ENCODE peak calls at places on chromosomes 7 and 10, in eight cellular contexts. X is cardiac muscle cell, U is transverse colon, B is adipocyte, S is tibial artery, Q is H1, N is lung, W is testis. A is an unnamed sample.

GRCh38 chr10:78991187-78991586 is 77.6 kb upstream of the ZMIZ1 start:
- DNase-seq in U (no peak), X (no peak), B (no peak), W (no peak), N (no peak), S (no peak), Q (no peak), A (no peak)

GRCh38 chr7:83478601-83479000 is 170.3 kb downstream of the SEMA3E start:
- DNase-seq in B (no peak), Q (no peak), W (no peak), N (no peak), X (no peak), U (no peak), S (no peak), A (no peak)

GRCh38 chr7:100642534-100642907 is 1.2 kb upstream of the TFR2 start:
- DNase-seq in W (no peak), U (peak; percentile 58), B (no peak), S (no peak), N (no peak), X (no peak), Q (peak; percentile 88), A (no peak)

GRCh38 chr10:120600871-120601644 is 144.0 kb downstream of the PLPP4 start:
- DNase-seq in S (no peak), U (no peak), W (no peak), X (peak; percentile 42), Q (peak; percentile 63), N (no peak), B (peak; percentile 10), A (no peak)

GRCh38 chr10:43204394-43204942 is 62.4 kb downstream of the RASGEF1A start:
- DNase-seq in N (no peak), Q (no peak), U (no peak), B (no peak), W (no peak), X (no peak), S (peak; percentile 15), A (no peak)

GRCh38 chr7:157136372-157136771 is 2.4 kb upstream of the UBE3C start:
- DNase-seq in N (no peak), Q (no peak), X (no peak), W (no peak), U (no peak), S (no peak), B (peak; percentile 81), A (peak; percentile 9)

GRCh38 chr10:64261092-64261491 is 739.9 kb downstream of the REEP3 start:
- DNase-seq in Q (no peak), U (no peak), B (no peak), W (no peak), X (no peak), S (no peak), N (no peak), A (no peak)

GRCh38 chr7:66047426-66047825 is 28.2 kb upstream of the ASL start:
- DNase-seq in B (peak; percentile 67), S (no peak), Q (no peak), W (no peak), N (no peak), U (no peak), X (no peak), A (peak; percentile 92)

GRCh38 chr7:96901822-96902412 is 103.4 kb upstream of the DLX6 start:
- DNase-seq in N (no peak), U (no peak), Q (no peak), B (no peak), W (no peak), X (no peak), S (no peak), A (no peak)

GRCh38 chr10:19347592-19347991 is 299.0 kb downstream of the MALRD1 start:
- DNase-seq in U (no peak), Q (no peak), N (no peak), W (no peak), S (no peak), X (peak; percentile 31), B (peak; percentile 0), A (no peak)

GRCh38 chr7:8747338-8747737 is 313.9 kb downstream of the NXPH1 start:
- DNase-seq in W (no peak), Q (no peak), N (no peak), S (no peak), B (no peak), X (no peak), U (no peak), A (no peak)

GRCh38 chr10:119111968-119112515 is 8.1 kb downstream of the DENND10 start:
- DNase-seq in W (no peak), S (no peak), U (no peak), B (peak; percentile 50), X (no peak), N (no peak), Q (no peak), A (no peak)

GRCh38 chr10:43026039-43026973 is 50.6 kb upstream of the RET start:
- DNase-seq in B (no peak), N (peak; percentile 27), S (no peak), U (no peak), Q (peak; percentile 82), W (no peak), X (peak; percentile 30), A (no peak)

GRCh38 chr10:129078746-129079480 is 388.1 kb upstream of the MGMT start:
- DNase-seq in X (no peak), S (no peak), Q (peak; percentile 7), U (no peak), B (no peak), N (peak; percentile 21), W (no peak), A (no peak)

DNA sequence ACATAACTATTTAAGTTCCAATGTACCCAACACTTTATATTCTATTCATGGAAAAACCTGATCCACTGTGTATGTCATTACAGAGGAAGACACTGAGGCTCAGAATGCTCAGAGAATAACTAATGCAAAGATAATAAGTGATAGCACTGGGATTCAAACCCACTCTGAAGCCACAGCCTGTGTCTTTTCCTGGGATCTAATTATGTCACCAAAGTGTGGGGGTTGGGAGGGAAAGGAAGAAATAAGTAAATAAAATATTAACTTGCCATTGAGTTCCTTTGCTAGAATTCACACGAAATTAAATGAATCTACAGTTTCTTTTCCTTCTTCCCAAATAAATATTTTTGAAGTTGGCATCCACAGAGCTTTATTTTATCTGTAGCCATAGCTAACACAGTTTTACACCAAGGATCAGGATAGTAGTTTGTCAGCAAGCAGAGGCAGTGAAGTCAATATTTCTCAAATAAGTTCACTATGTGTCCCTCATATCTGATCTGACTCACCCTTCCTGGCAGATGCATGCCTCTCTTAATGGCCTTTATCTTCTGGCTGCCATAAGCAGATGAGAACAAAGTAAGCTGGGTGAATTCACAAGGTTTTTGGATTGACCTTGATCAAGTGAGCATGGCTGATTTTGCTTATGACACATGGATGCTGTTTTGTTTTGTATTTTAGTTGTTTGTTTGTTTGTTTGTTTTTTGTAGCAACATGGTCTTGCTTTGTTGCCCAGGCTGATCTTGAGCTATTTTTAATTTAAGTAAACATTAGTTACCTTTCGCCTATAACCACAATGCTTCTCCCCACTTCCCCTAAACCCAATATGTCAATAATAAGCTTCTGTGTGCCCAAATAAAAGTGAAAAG is 6.3 kb downstream of the RAPGEF5 start:
- DNase-seq in B (no peak), Q (no peak), S (no peak), W (peak; percentile 62), N (no peak), X (no peak), U (no peak), A (peak; percentile 55)
- H3K4me3 ChIP-seq in B (no peak overlapping the region), Q (no peak overlapping the region), S (no peak overlapping the region), W (no peak overlapping the region), N (no peak overlapping the region), X (no peak overlapping the region), U (no peak overlapping the region), A (no peak overlapping the region)

DNA sequence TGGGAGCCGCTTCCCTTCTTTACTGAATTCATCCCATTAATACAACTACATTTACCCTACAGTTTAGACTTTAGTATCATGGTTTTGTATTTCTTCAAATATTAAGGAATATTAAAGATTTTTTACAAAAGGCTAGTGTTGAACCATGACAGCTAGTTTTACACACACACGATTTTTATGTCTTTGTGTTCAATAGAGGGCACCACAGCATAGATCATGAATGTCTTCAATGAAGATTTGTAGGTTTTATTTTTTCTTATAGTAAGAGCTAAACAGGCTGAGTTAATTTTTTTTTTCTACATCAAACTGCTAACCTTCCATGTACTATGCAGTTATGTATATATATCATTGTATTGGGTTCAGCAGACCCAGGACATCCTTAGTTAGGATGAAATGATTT is 76.9 kb downstream of the SNX10 start:
- DNase-seq in Q (no peak), B (no peak), N (no peak), W (no peak), X (no peak), U (no peak), S (no peak), A (no peak)
- H3K36me3 ChIP-seq in Q (no peaks in the 10 kb centered on the region), B (peaks cover 4% of the 10 kb centered on the region), N (no peaks in the 10 kb centered on the region), W (no peaks in the 10 kb centered on the region), X (no peaks in the 10 kb centered on the region), U (no peaks in the 10 kb centered on the region), S (no peaks in the 10 kb centered on the region), A (no peaks in the 10 kb centered on the region)

DNA sequence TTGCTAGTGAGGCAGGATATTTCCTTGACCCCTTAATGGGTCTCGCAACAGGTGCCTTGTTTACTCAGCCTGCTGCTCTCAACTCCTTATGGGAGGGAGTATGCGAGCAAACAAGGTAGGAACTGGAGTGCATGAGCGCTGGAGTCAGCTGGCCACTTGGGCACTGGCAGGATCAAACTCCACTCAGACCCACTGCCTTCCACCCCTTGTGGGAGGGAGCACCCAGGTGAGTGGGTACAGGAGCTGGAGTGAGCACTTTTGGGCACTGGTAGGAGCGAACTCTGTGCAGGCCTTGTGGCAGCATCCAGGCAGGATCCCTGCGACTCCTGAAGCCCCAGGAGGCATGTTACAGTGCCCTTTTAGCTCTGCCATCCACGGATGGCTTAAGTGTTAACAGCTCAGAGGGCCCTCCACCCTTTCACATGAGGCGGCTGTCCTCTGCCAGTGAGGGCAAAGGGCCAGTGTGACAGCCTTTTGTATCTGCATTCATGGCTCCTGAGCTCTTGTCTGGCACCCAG is 123.2 kb downstream of the ST7 start:
- DNase-seq in X (peak; percentile 40), W (no peak), U (no peak), Q (no peak), B (no peak), S (no peak), N (peak; percentile 61), A (no peak)
- H3K4me3 ChIP-seq in X (no peak overlapping the region), W (no peak overlapping the region), U (no peak overlapping the region), Q (no peak overlapping the region), B (no peak overlapping the region), S (no peak overlapping the region), N (no peak overlapping the region), A (no peak overlapping the region)

GRCh38 chr10:101624526-101625102 is 36.5 kb downstream of the DPCD start:
- DNase-seq in X (no peak), S (no peak), B (no peak), N (no peak), W (no peak), Q (no peak), U (no peak), A (no peak)
- H3K36me3 ChIP-seq in X (peaks cover 13% of the 10 kb centered on the region), S (peaks cover 17% of the 10 kb centered on the region), B (peaks cover 34% of the 10 kb centered on the region), N (no peaks in the 10 kb centered on the region), W (no peaks in the 10 kb centered on the region), Q (peaks cover 4% of the 10 kb centered on the region), U (no peaks in the 10 kb centered on the region), A (peaks cover 4% of the 10 kb centered on the region)

GRCh38 chr10:52703898-52704297 is 68.7 kb downstream of the MBL2 start:
- DNase-seq in W (no peak), B (peak; percentile 36), N (no peak), U (no peak), S (no peak), X (no peak), Q (no peak), A (peak; percentile 8)

GRCh38 chr10:52701647-52702046 is 70.9 kb downstream of the MBL2 start:
- DNase-seq in B (peak; percentile 59), Q (no peak), N (no peak), X (no peak), U (no peak), S (no peak), W (no peak), A (peak; percentile 53)

GRCh38 chr10:52706347-52707070 is 66.1 kb downstream of the MBL2 start:
- DNase-seq in Q (no peak), S (no peak), B (peak; percentile 35), N (no peak), U (no peak), W (no peak), X (no peak), A (peak; percentile 81)

GRCh38 chr10:52703451-52703850 is 69.1 kb downstream of the MBL2 start:
- DNase-seq in W (no peak), Q (no peak), N (no peak), S (no peak), B (peak; percentile 2), X (no peak), U (no peak), A (no peak)
- H3K4me3 ChIP-seq in W (no peak overlapping the region), Q (no peak overlapping the region), N (no peak overlapping the region), S (no peak overlapping the region), B (peak overlapping the region; percentile 2), X (no peak overlapping the region), U (no peak overlapping the region), A (no peak overlapping the region)